ENCODE peak calls at places on chromosomes 4 and X, in six cellular contexts. Z is thoracic aorta; X is upper lobe of right lung; R is heart left ventricle; B is OCI-LY7; J is CD4-positive, CD25-positive, alpha-beta regulatory T cell. Q is an unnamed sample. For H3K36me3, the result is how much of the 10 kb centered on the place peaks cover.

GRCh38 chrX:48761674-48762471 is at the start of gene GLOD5:
- DNase-seq in B (peak), R (no peak), Z (no peak), J (no peak), X (peak), Q (no peak)

GRCh38 chr4:114349543-114350175 is 248.9 kb upstream of the UGT8 start:
- DNase-seq in Z (no peak), R (no peak), J (no peak), B (no peak), X (no peak), Q (no peak)

GRCh38 chrX:102558607-102559006 is 40.7 kb upstream of the ARMCX5 start:
- DNase-seq in J (no peak), R (no peak), B (no peak), Z (no peak), X (no peak), Q (no peak)

GRCh38 chr4:163484906-163485305 is 9.6 kb upstream of the TMA16 start:
- DNase-seq in J (peak), X (no peak), R (peak), B (peak), Z (no peak), Q (no peak)

GRCh38 chrX:153646620-153647373 is at the start of gene DUSP9:
- DNase-seq in X (peak), J (no peak), B (no peak), Z (no peak), R (no peak), Q (peak)

GRCh38 chr4:13938299-13938698 is 310.8 kb upstream of the BOD1L1 start:
- DNase-seq in B (no peak), X (no peak), R (no peak), Z (no peak), J (no peak), Q (no peak)

GRCh38 chrX:112612558-112612957 is 67.2 kb downstream of the LHFPL1 start:
- DNase-seq in R (no peak), B (no peak), Z (no peak), J (no peak), X (no peak), Q (no peak)

GRCh38 chr4:26746742-26747351 is 113.8 kb upstream of the STIM2 start:
- DNase-seq in X (no peak), B (no peak), Z (no peak), J (no peak), R (no peak), Q (no peak)

GRCh38 chrX:29397506-29397905 is 810.3 kb downstream of the IL1RAPL1 start:
- DNase-seq in B (no peak), X (no peak), R (no peak), Z (no peak), J (no peak), Q (no peak)

GRCh38 chrX:154369453-154370299 is 4.8 kb downstream of the FLNA start:
- DNase-seq in R (peak), J (peak), X (peak), Z (peak), B (peak), Q (peak)

DNA sequence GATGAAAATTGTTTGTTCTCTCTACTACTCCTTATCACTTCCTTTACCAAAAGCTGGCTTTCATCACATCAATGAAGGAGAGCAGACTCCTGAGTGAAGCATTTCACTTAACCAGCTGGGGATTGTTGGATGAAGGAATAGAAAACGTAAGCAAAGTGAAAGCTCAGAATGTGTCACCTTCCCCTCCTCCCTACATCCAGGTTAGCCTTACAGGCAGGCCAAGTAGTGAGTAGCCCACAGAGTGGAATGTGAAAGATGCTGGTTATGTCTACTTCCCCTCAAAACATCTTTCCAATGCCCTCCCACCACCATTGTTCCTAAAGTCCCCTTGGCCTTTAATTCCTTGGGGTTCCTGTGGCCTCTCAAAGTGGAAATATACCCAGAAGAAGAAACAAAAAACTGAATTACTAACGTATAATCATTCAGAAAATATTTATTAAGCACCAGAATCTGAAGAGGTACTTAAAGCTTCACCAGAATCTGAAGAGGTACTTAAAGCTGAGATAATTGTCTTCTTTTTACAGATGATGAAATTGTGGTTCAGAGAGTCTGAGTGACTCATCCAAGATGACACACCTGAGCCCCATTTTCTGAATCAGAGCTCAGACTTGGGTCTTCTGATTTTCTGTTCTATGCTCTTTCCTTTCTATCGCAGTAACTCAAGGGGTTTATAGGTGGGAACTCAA is 6.5 kb downstream of the P2RY4 start:
- DNase-seq in R (no peak), X (no peak), B (no peak), Z (no peak), J (no peak), Q (no peak)
- H3K4me3 ChIP-seq in R (no peak), X (no peak), B (no peak), Z (no peak), J (no peak), Q (no peak)

DNA sequence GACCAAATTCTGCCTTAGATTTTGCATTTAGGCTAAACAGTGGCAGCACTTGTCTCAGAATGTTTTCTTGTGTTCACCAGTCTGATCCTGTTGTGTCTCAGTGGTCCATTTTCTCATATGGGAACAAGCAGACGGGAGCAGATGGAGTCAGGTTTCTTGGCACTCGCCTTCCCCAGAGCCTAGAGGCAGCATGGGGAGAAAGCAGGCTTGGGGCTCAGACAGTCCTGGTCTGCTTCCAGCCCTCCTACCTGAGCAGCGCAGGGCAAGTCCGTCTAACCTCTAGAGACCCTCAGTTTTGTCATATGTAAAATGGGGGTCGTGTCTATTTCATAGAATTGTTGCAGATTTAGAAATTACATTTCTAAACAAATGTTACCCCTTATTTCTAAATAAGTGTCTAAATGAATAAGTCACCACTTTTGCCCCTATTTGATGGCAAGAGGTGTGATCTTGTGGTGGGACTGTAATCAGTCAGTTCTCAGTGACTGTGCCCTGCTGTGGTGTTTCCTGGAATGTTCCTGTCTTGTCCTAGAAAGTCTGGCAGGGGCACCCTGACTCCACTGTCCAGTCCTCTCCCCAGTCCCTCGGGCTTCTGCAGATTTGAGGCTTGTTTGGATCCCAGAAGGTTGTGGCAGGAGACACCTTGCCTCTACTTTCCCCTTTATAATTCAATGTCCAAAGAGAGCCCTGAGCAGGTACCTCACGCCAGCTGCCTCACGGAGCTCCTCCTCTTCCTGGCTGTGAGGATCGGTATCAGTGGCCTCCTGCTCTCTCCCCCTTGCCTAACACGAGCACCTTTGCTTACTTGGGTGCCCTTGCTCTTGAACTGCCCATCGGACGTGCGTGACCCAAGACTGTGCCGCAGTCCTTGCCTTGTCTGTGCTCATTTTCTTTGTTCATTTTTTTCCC is 28.1 kb upstream of the MSANTD1 start:
- DNase-seq in B (no peak), X (no peak), R (no peak), J (no peak), Z (no peak), Q (peak)
- H3K36me3 ChIP-seq in B (half or more), X (half or more), R (half or more), J (half or more), Z (under half), Q (under half)

GRCh38 chr4:91035276-91035675 is 908.1 kb downstream of the CCSER1 start:
- DNase-seq in Z (no peak), B (no peak), R (no peak), X (no peak), J (no peak), Q (no peak)
- H3K4me3 ChIP-seq in Z (no peak), B (no peak), R (no peak), X (no peak), J (no peak), Q (no peak)

GRCh38 chr4:55879224-55879623 is 25.8 kb downstream of the EXOC1 start:
- DNase-seq in X (no peak), R (no peak), Z (no peak), J (no peak), B (no peak), Q (no peak)

GRCh38 chr4:55887594-55887993 is 34.1 kb downstream of the EXOC1 start:
- DNase-seq in X (no peak), Z (no peak), R (no peak), J (no peak), B (peak), Q (no peak)

GRCh38 chr4:55884851-55885219 is 31.4 kb downstream of the EXOC1 start:
- DNase-seq in Z (no peak), B (no peak), R (no peak), X (no peak), J (no peak), Q (no peak)

GRCh38 chr4:55880652-55881280 is 27.3 kb downstream of the EXOC1 start:
- DNase-seq in Z (no peak), R (no peak), X (no peak), J (no peak), B (no peak), Q (no peak)

GRCh38 chr4:55884093-55884850 is 30.8 kb downstream of the EXOC1 start:
- DNase-seq in X (no peak), B (no peak), J (no peak), Z (no peak), R (no peak), Q (no peak)
- H3K36me3 ChIP-seq in X (under half), B (half or more), J (under half), Z (under half), R (half or more), Q (half or more)

GRCh38 chrX:45774961-45775360 is 574.3 kb upstream of the DIPK2B start:
- DNase-seq in R (no peak), Z (no peak), J (no peak), B (no peak), X (no peak), Q (no peak)
- H3K4me3 ChIP-seq in R (no peak), Z (peak), J (no peak), B (no peak), X (no peak), Q (peak)

DNA sequence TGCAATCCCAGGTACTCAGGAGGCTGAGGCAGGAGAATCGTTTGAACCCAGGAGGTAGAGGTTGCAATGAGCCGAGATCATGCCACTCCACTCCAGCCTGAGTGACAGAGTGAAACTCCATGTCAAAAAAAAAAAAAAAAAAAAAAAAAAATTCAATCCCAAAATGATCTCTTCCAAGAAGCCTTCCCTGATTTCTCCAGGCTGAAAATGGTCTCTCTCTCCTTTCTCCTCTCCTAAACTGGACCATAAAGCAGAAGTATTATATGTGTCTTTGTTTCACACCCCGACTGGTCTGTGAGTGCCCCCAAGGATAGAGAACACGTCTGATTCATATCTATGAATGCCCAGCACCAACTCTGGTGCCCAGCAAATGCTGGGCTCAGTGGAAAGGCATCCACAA is 17.3 kb upstream of the KDM5C start:
- DNase-seq in Z (no peak), B (no peak), X (no peak), J (no peak), R (no peak), Q (no peak)
- H3K36me3 ChIP-seq in Z (under half), B (under half), X (under half), J (under half), R (under half), Q (under half)

GRCh38 chrX:150869450-150869849 is 29.0 kb downstream of the CD99L2 start:
- DNase-seq in R (peak), Z (no peak), B (no peak), X (no peak), J (no peak), Q (no peak)
- H3K4me3 ChIP-seq in R (no peak), Z (no peak), B (no peak), X (no peak), J (no peak), Q (no peak)

GRCh38 chr4:146481246-146481645 is 40.5 kb downstream of the SLC10A7 start:
- DNase-seq in J (no peak), B (no peak), X (no peak), R (no peak), Z (no peak), Q (no peak)
- H3K36me3 ChIP-seq in J (under half), B (under half), X (under half), R (under half), Z (under half), Q (under half)

Q was measured in RWPE2.